ENCODE peak calls at places on chromosomes 7 and 10, in four cellular contexts. One of them, this sample, is unnamed.

GRCh38 chr7:40200791-40201190 is 66.0 kb downstream of the SUGCT start:
- DNase-seq in GM12878: no peak
- DNase-seq in SK-N-SH: no peak
- DNase-seq in HepG2: no peak
- DNase-seq in this sample: no peak

GRCh38 chr10:30185916-30186315 is 126.5 kb upstream of the JCAD start:
- DNase-seq in GM12878: no peak
- DNase-seq in SK-N-SH: no peak
- DNase-seq in HepG2: no peak
- DNase-seq in this sample: no peak

GRCh38 chr7:128938524-128939074 is 872 bp downstream of the IRF5 start:
- DNase-seq in GM12878: no peak
- DNase-seq in SK-N-SH: peak
- DNase-seq in HepG2: no peak
- DNase-seq in this sample: no peak

GRCh38 chr10:21747809-21748208 is 213.8 kb downstream of the MLLT10 start:
- DNase-seq in GM12878: no peak
- DNase-seq in SK-N-SH: no peak
- DNase-seq in HepG2: no peak
- DNase-seq in this sample: no peak

GRCh38 chr7:1407883-1408282 is 51.4 kb downstream of the MICALL2 start:
- DNase-seq in GM12878: no peak
- DNase-seq in SK-N-SH: peak
- DNase-seq in HepG2: no peak
- DNase-seq in this sample: no peak

GRCh38 chr7:77368974-77369373 is 47.2 kb downstream of the GSAP start:
- DNase-seq in GM12878: no peak
- DNase-seq in SK-N-SH: no peak
- DNase-seq in HepG2: no peak
- DNase-seq in this sample: peak

GRCh38 chr10:9302142-9302746 is 1247.8 kb downstream of the GATA3 start:
- DNase-seq in GM12878: no peak
- DNase-seq in SK-N-SH: no peak
- DNase-seq in HepG2: peak
- DNase-seq in this sample: peak

GRCh38 chr10:110207805-110208613 is 604 bp downstream of the MXI1 start:
- DNase-seq in GM12878: no peak
- DNase-seq in SK-N-SH: peak
- DNase-seq in HepG2: no peak
- DNase-seq in this sample: peak

GRCh38 chr10:44301781-44302400 is 83.0 kb downstream of the CXCL12 start:
- DNase-seq in GM12878: no peak
- DNase-seq in SK-N-SH: no peak
- DNase-seq in HepG2: no peak
- DNase-seq in this sample: no peak

GRCh38 chr10:26743091-26743490 is 45.6 kb downstream of the PDSS1 start:
- DNase-seq in GM12878: no peak
- DNase-seq in SK-N-SH: no peak
- DNase-seq in HepG2: no peak
- DNase-seq in this sample: no peak

GRCh38 chr10:1938317-1938716 is 201.0 kb upstream of the ADARB2 start:
- DNase-seq in GM12878: no peak
- DNase-seq in SK-N-SH: no peak
- DNase-seq in HepG2: no peak
- DNase-seq in this sample: no peak

GRCh38 chr7:158595068-158595467 is 7.4 kb upstream of the PTPRN2 start:
- DNase-seq in GM12878: peak
- DNase-seq in SK-N-SH: no peak
- DNase-seq in HepG2: no peak
- DNase-seq in this sample: no peak

DNA sequence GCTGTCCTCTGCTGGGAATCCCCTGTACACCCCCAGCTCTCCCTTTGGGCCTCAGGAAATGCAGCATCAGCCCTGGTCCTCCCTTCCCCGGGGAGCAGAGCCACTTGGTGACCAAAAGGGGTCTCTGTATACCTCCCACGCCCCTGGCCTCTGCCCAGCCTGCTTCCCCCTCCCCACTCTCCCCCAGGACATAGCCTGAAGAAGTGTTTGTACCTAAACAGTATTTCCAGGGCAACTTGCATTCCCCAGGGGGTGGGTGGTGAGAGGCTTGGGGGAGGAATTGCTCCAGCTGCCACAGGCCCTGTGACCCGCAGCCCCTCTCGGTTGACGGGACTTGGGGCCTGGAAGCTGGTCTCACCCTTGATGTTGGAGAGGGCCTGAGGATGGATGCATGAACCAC is 39.3 kb downstream of the TMEM270 start:
- DNase-seq in GM12878: no peak
- DNase-seq in SK-N-SH: peak
- DNase-seq in HepG2: no peak
- DNase-seq in this sample: no peak
- TF ChIP-seq PBX3 in GM12878: no peak
- TF ChIP-seq PBX3 in SK-N-SH: no peak
- TF ChIP-seq PBX3 in HepG2: no peak
- TF ChIP-seq PBX3 in this sample: no peak

GRCh38 chr7:152423991-152424347 is 11.8 kb downstream of the KMT2C start:
- DNase-seq in GM12878: no peak
- DNase-seq in SK-N-SH: no peak
- DNase-seq in HepG2: no peak
- DNase-seq in this sample: no peak

GRCh38 chr7:152419473-152420429 is 16.1 kb downstream of the KMT2C start:
- DNase-seq in GM12878: no peak
- DNase-seq in SK-N-SH: no peak
- DNase-seq in HepG2: no peak
- DNase-seq in this sample: no peak

GRCh38 chr7:152424348-152425108 is 11.3 kb downstream of the KMT2C start:
- DNase-seq in GM12878: no peak
- DNase-seq in SK-N-SH: no peak
- DNase-seq in HepG2: no peak
- DNase-seq in this sample: no peak
- TF ChIP-seq PBX3 in GM12878: no peak
- TF ChIP-seq PBX3 in SK-N-SH: no peak
- TF ChIP-seq PBX3 in HepG2: no peak
- TF ChIP-seq PBX3 in this sample: no peak

DNA sequence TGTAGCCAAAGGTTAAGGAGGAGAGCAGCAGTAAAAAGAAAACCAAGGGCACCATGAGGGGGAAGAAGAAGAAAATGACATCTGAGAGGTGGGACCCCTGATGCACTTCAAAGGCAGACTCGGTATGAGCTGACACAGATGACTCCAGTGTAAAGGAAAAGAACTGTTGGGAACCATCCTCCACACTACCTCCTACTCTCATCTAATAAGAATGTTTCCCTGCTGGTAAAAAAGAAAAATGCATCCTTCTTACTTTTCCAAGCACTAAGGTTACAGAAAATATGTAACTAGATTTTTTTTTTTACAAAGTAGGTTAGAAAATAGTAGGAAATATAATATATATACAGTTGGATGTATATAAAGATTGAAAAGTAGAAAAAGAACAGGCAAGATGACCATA is 16.9 kb downstream of the TAS2R41 start:
- DNase-seq in GM12878: no peak
- DNase-seq in SK-N-SH: no peak
- DNase-seq in HepG2: no peak
- DNase-seq in this sample: peak
- TF ChIP-seq PBX3 in GM12878: no peak
- TF ChIP-seq PBX3 in SK-N-SH: no peak
- TF ChIP-seq PBX3 in HepG2: no peak
- TF ChIP-seq PBX3 in this sample: no peak

GRCh38 chr7:131157530-131158243 is 170.0 kb upstream of the MKLN1 start:
- DNase-seq in GM12878: no peak
- DNase-seq in SK-N-SH: no peak
- DNase-seq in HepG2: no peak
- DNase-seq in this sample: no peak
- TF ChIP-seq PBX3 in GM12878: no peak
- TF ChIP-seq PBX3 in SK-N-SH: no peak
- TF ChIP-seq PBX3 in HepG2: no peak
- TF ChIP-seq PBX3 in this sample: no peak

DNA sequence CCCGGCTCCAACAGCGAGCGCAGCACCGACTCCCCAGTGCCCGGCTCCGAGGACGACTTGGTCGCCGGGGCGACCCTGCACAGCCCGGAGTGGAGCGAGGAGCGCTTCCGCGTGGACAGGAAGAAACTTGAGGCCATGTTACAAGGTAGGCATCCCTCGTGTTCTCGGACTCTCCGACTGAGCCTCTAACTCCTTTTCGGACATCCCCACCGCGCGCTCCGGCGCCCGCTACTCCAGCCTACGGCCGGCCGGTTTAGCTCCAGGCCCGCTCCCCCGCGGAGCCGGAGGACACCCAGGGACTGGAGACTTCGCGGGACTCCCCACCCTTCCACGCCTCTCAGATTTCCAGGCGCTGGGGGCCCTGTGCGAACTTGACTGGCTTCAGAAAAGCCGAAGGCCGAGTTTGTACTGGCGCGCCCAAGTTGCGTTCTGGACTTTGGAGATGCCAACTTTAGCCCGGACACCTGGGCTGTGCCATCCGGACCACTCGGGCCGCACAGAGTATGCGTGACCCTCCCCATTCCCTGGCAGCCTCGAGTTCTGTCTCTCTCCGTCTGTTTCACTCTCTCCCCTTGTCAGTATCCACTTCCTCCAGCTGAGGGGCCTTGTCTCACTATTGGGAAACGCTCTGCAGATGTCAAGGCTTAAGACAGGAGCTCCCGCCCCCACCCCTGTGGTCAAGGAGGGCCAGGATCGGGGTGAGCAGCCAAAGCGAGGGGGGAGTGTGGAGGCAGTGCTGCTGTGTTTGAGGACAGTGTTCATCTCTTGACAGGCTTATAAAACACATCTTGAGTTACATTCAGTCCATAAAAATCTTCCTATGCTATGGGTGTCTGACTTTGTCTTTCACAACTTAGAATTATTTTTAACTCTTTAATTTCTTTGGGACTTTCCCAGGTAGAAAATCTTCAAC is 773 bp downstream of the BICC1 start:
- DNase-seq in GM12878: no peak
- DNase-seq in SK-N-SH: peak
- DNase-seq in HepG2: no peak
- DNase-seq in this sample: peak
- TF ChIP-seq PBX3 in GM12878: no peak
- TF ChIP-seq PBX3 in SK-N-SH: peak
- TF ChIP-seq PBX3 in HepG2: no peak
- TF ChIP-seq PBX3 in this sample: peak

DNA sequence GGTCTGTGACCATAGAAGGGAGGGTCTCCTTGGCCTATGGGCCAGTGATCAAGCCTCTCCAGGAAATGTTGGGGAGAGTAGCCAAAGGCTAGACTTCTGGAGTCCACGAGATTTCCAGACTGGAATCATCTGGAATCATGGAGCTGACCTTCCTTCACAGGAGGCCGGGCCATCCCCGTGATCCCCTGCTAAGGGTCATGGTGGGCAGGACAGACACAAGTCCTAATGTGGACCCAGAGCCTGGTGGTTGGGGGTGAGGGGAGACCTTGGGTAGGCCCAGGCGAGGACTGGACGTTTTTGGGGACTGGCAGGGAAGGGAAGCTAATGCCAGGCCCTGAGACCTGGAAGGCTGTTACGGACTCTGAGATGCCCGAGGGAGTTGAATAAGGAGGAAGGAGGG is 9.8 kb upstream of the GRID1 start:
- DNase-seq in GM12878: no peak
- DNase-seq in SK-N-SH: no peak
- DNase-seq in HepG2: no peak
- DNase-seq in this sample: no peak
- TF ChIP-seq PBX3 in GM12878: no peak
- TF ChIP-seq PBX3 in SK-N-SH: no peak
- TF ChIP-seq PBX3 in HepG2: no peak
- TF ChIP-seq PBX3 in this sample: no peak

DNA sequence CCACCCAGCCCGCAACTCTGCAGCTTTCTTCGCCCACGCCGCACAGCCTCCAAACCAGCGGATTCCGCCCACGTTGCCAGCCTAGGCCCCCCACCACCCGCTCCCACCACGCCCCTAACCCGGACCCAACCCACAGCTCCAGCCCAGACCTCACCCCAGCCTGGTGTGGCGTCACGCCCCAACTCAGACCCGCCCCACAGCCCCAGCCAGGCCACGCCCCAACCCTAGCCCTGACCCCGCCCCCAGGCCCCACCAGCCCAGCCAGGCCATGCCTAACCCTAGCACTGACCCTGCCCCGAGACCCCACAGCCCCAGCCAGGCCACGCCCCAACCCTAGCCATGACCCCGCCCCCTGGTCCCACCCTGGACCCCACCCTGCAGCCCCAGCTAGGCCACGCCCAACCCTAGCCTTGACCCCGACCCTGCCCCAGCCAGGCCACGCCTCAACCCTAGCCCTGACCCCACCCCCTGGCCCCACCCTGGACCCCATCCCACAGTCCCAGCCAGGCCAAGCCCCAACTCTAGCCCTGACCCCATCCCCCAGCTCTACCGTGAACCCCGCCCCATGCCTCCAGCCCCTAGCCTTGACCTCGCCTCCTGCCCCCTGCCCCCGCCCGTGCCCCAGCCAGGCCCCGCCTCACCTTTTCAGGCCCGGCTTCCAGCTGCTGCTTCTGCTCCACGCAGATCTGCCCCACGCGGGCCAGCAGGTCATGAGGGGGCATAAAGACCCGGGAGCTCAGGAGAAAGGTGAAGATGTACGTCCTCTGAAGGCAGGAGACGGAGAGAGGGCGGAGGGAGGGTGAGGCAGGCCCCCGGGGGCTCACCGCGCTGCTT is 64.0 kb downstream of the RASGEF1A start:
- DNase-seq in GM12878: no peak
- DNase-seq in SK-N-SH: peak
- DNase-seq in HepG2: no peak
- DNase-seq in this sample: peak
- TF ChIP-seq PBX3 in GM12878: no peak
- TF ChIP-seq PBX3 in SK-N-SH: no peak
- TF ChIP-seq PBX3 in HepG2: no peak
- TF ChIP-seq PBX3 in this sample: no peak

GRCh38 chr10:122237326-122237725 is 33.8 kb upstream of the BTBD16 start:
- DNase-seq in GM12878: no peak
- DNase-seq in SK-N-SH: peak
- DNase-seq in HepG2: no peak
- DNase-seq in this sample: no peak

GRCh38 chr10:122234416-122234815 is 36.7 kb upstream of the BTBD16 start:
- DNase-seq in GM12878: no peak
- DNase-seq in SK-N-SH: peak
- DNase-seq in HepG2: no peak
- DNase-seq in this sample: no peak

GRCh38 chr10:122239578-122240257 is 31.4 kb upstream of the BTBD16 start:
- DNase-seq in GM12878: no peak
- DNase-seq in SK-N-SH: no peak
- DNase-seq in HepG2: no peak
- DNase-seq in this sample: no peak

GRCh38 chr10:122233857-122234348 is 37.2 kb upstream of the BTBD16 start:
- DNase-seq in GM12878: no peak
- DNase-seq in SK-N-SH: peak
- DNase-seq in HepG2: no peak
- DNase-seq in this sample: no peak

DNA sequence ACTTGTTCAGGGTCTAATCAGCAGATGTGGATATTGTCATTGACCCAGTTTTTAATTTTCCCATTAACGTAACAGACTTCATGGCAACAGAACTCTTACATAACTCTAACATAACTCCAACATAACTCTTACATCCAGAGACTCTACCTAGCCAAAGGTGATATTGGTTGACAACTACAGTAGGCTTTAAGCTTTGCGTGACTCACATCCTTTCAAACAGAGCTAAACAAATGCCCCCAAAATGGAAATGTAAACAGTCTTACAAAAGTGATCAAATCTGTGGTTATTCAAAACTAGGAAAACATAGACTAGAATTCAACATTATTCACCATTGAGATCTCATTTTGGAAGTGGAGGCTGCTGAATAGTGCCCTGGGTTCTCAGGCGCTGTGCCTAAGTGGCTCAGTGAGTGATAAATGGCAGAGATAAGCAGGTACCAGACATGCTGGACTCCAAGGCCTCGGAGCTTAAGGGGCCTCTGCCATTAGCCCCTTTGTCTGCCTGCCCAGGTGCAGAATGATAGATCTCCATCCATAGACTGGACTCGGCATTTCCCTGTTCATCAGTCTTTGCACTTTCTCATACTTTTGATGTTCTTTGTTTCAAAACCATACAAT is 34.3 kb upstream of the BTBD16 start:
- DNase-seq in GM12878: no peak
- DNase-seq in SK-N-SH: peak
- DNase-seq in HepG2: no peak
- DNase-seq in this sample: no peak
- TF ChIP-seq PBX3 in GM12878: no peak
- TF ChIP-seq PBX3 in SK-N-SH: no peak
- TF ChIP-seq PBX3 in HepG2: no peak
- TF ChIP-seq PBX3 in this sample: no peak

This sample was measured in A549.